ENCODE peak calls at places on chromosomes 11 and 22, in eight cellular contexts. F is RWPE1; Q is H1; Y is sigmoid colon; L is HFF-Myc; O is Caco-2; S is CD4-positive, alpha-beta T cell; T is heart left ventricle. H is an unnamed sample.

GRCh38 chr11:68444566-68444965 is 16.0 kb upstream of the PPP6R3 start:
- DNase-seq in S (no peak), Q (no peak), F (no peak), L (no peak), O (no peak), T (no peak), Y (peak; percentile 72), H (no peak)

GRCh38 chr22:18056161-18056666 is 21.6 kb upstream of the PEX26 start:
- DNase-seq in F (no peak), O (no peak), L (peak; percentile 52), Q (no peak), Y (no peak), S (no peak), T (no peak), H (peak; percentile 40)

GRCh38 chr11:64643258-64643881 is 52.4 kb downstream of the SLC22A12 start:
- DNase-seq in O (peak; percentile 53), L (no peak), Q (peak; percentile 73), S (no peak), Y (peak; percentile 82), T (no peak), F (no peak), H (no peak)

GRCh38 chr11:82858556-82859091 is 41.6 kb downstream of the PRCP start:
- DNase-seq in S (no peak), L (peak; percentile 54), T (no peak), O (no peak), Y (no peak), Q (no peak), F (peak; percentile 49), H (peak; percentile 30)

GRCh38 chr11:6418958-6419611 is at the start of gene APBB1:
- DNase-seq in O (no peak), S (peak; percentile 72), Q (peak; percentile 81), Y (peak; percentile 82), T (peak; percentile 78), F (peak; percentile 57), L (no peak), H (peak; percentile 61)

GRCh38 chr11:70027451-70027850 is 50.7 kb upstream of the ANO1 start:
- DNase-seq in Y (no peak), S (no peak), F (no peak), L (no peak), Q (peak; percentile 23), O (peak; percentile 28), T (no peak), H (no peak)

GRCh38 chr22:41619979-41620645 is 731 bp downstream of the DESI1 start:
- DNase-seq in F (no peak), L (no peak), Q (peak; percentile 78), O (peak; percentile 61), T (peak; percentile 42), Y (peak; percentile 78), S (peak; percentile 11), H (peak; percentile 51)

GRCh38 chr11:83007909-83008580 is 63.7 kb downstream of the RAB30 start:
- DNase-seq in T (peak; percentile 59), Y (no peak), Q (no peak), O (peak; percentile 84), L (no peak), F (no peak), S (no peak), H (peak; percentile 6)

GRCh38 chr22:27130949-27131745 is 473.8 kb downstream of the MIAT start:
- DNase-seq in S (no peak), Q (no peak), Y (no peak), L (no peak), F (no peak), T (no peak), O (no peak), H (no peak)

GRCh38 chr22:36687516-36687915 is 16.0 kb downstream of the CACNG2 start:
- DNase-seq in Q (no peak), F (no peak), O (no peak), L (no peak), T (no peak), Y (no peak), S (no peak), H (no peak)

GRCh38 chr11:10275714-10276113 is 18.3 kb downstream of the SBF2 start:
- DNase-seq in F (peak; percentile 6), S (no peak), O (no peak), T (no peak), L (no peak), Y (no peak), Q (no peak), H (no peak)

GRCh38 chr22:47275479-47276218 is 513.2 kb downstream of the TBC1D22A start:
- DNase-seq in O (no peak), T (no peak), F (no peak), Y (peak; percentile 35), L (no peak), Q (no peak), S (no peak), H (no peak)

GRCh38 chr11:6988506-6988905 is 31.6 kb downstream of the ZNF214 start:
- DNase-seq in L (no peak), Y (no peak), T (no peak), O (no peak), Q (no peak), S (no peak), F (no peak), H (no peak)

GRCh38 chr11:36403661-36404060 is 106.4 kb downstream of the TRAF6 start:
- DNase-seq in T (no peak), O (no peak), Y (no peak), Q (no peak), F (no peak), L (no peak), S (no peak), H (no peak)

GRCh38 chr11:125618383-125618782 is 6.6 kb upstream of the CHEK1 start:
- DNase-seq in Y (no peak), T (no peak), Q (no peak), F (no peak), O (no peak), S (no peak), L (no peak), H (no peak)

GRCh38 chr11:100925935-100926334 is 203.7 kb downstream of the PGR start:
- DNase-seq in O (no peak), Q (no peak), Y (no peak), T (no peak), S (no peak), F (peak; percentile 18), L (peak; percentile 48), H (no peak)

GRCh38 chr11:96259053-96259837 is 83.8 kb downstream of the MAML2 start:
- DNase-seq in L (peak; percentile 77), Q (no peak), S (no peak), Y (no peak), O (no peak), T (no peak), F (peak; percentile 73), H (no peak)

GRCh38 chr11:9701799-9702198 is 37.9 kb downstream of the SWAP70 start:
- DNase-seq in Y (no peak), T (no peak), L (no peak), Q (no peak), F (no peak), O (no peak), S (no peak), H (no peak)

GRCh38 chr11:76307978-76308747 is 72.8 kb downstream of the THAP12 start:
- DNase-seq in S (no peak), Q (no peak), F (no peak), Y (no peak), T (no peak), L (no peak), O (no peak), H (no peak)

GRCh38 chr11:134425413-134425812 is 13.4 kb upstream of the B3GAT1 start:
- DNase-seq in S (no peak), Y (no peak), L (no peak), F (no peak), T (no peak), Q (no peak), O (no peak), H (no peak)

GRCh38 chr22:34946339-34946985 is 119.5 kb upstream of the ISX start:
- DNase-seq in L (no peak), Y (no peak), F (no peak), S (no peak), Q (no peak), T (no peak), O (no peak), H (no peak)

GRCh38 chr22:34943830-34944229 is 122.1 kb upstream of the ISX start:
- DNase-seq in O (no peak), Y (no peak), Q (no peak), S (no peak), L (no peak), T (no peak), F (no peak), H (no peak)
- TF ChIP-seq CTCF in O (no peak), Y (no peak), Q (no peak), S (no peak), L (no peak), T (no peak), F (no peak), H (no peak)

GRCh38 chr11:114399490-114399889 is 821 bp downstream of the C11orf71 start:
- DNase-seq in F (no peak), Y (no peak), T (no peak), O (no peak), L (no peak), Q (no peak), S (no peak), H (no peak)

GRCh38 chr11:114397349-114397982 is 2.8 kb downstream of the C11orf71 start:
- DNase-seq in L (no peak), S (no peak), Y (no peak), T (no peak), Q (no peak), O (no peak), F (no peak), H (no peak)

GRCh38 chr11:114398303-114398920 is 1.9 kb downstream of the C11orf71 start:
- DNase-seq in L (no peak), Q (no peak), O (no peak), S (no peak), F (no peak), Y (no peak), T (no peak), H (no peak)

GRCh38 chr11:114392735-114393667 is 7.3 kb downstream of the C11orf71 start:
- DNase-seq in O (no peak), F (no peak), Y (no peak), L (no peak), T (no peak), S (no peak), Q (no peak), H (no peak)

DNA sequence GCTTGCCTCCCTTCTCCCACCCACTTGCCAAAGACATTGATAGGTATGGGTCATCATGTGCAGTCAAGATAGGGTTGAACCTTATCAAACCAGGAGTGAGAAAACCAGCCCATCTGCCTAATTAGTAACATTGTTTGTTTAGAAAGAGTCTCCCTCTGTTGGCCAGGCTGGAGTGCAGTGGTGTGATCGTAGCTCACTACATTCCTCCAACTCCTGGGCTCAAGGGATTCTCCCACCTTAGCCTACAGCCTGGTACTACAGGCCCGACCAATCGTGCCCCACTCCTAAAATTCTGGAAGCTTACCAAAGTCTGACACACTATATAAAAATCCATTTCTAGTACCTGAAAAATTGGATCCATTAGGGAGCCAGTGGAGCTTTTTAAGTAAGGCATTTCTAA is 4.5 kb downstream of the C11orf71 start:
- DNase-seq in L (no peak), F (peak; percentile 8), O (no peak), S (no peak), Y (no peak), T (no peak), Q (no peak), H (peak; percentile 7)
- TF ChIP-seq CTCF in L (peak; percentile 44), F (no peak), O (peak; percentile 33), S (no peak), Y (no peak), T (no peak), Q (peak; percentile 32), H (no peak)

GRCh38 chr22:39149915-39150847 is 2.3 kb downstream of the CBX7 start:
- DNase-seq in F (no peak), Q (no peak), L (no peak), Y (peak; percentile 68), S (no peak), O (peak; percentile 30), T (no peak), H (no peak)
- TF ChIP-seq CTCF in F (no peak), Q (peak; percentile 47), L (no peak), Y (no peak), S (no peak), O (no peak), T (no peak), H (no peak)

GRCh38 chr11:110808291-110808690 is 96.1 kb upstream of the ARHGAP20 start:
- DNase-seq in T (no peak), F (no peak), L (no peak), Y (no peak), Q (no peak), S (no peak), O (no peak), H (no peak)
- TF ChIP-seq CTCF in T (no peak), F (no peak), L (no peak), Y (no peak), Q (no peak), S (no peak), O (no peak), H (no peak)

H was measured in Calu3.